ENCODE peak calls at places on chromosomes 2 and 18, in five cellular contexts. H is right lobe of liver, Y is adrenal gland, X is Peyer's patch, R is NB4. A is an unnamed sample.

GRCh38 chr2:107025869-107026380 is 140.0 kb upstream of the ST6GAL2 start:
- DNase-seq in X (no peak), R (no peak), Y (no peak), H (no peak), A (no peak)

GRCh38 chr2:187377335-187377734 is 70.7 kb downstream of the CALCRL start:
- DNase-seq in X (no peak), H (no peak), Y (no peak), R (no peak), A (no peak)

GRCh38 chr18:79905389-79905911 is 46.0 kb downstream of the SLC66A2 start:
- DNase-seq in X (peak; percentile 36), Y (no peak), R (no peak), H (no peak), A (no peak)

GRCh38 chr2:33605059-33605458 is 6.0 kb upstream of the FAM98A start:
- DNase-seq in Y (no peak), R (no peak), X (no peak), H (no peak), A (no peak)

GRCh38 chr18:11994708-11995444 is 13.6 kb downstream of the IMPA2 start:
- DNase-seq in Y (no peak), H (no peak), R (peak; percentile 40), X (no peak), A (no peak)

GRCh38 chr2:60719331-60719730 is 36.7 kb upstream of the PAPOLG start:
- DNase-seq in Y (no peak), X (no peak), H (no peak), R (no peak), A (no peak)

GRCh38 chr2:232139786-232140562 is 178.5 kb downstream of the DIS3L2 start:
- DNase-seq in X (no peak), R (no peak), Y (no peak), H (no peak), A (no peak)

GRCh38 chr2:112885503-112885897 is 25.5 kb upstream of the IL37 start:
- DNase-seq in Y (no peak), R (no peak), X (no peak), H (no peak), A (no peak)

GRCh38 chr2:239727182-239727775 is 297.9 kb downstream of the NDUFA10 start:
- DNase-seq in X (peak; percentile 37), H (no peak), R (no peak), Y (no peak), A (no peak)

GRCh38 chr2:237431372-237431771 is 17.4 kb upstream of the COL6A3 start:
- DNase-seq in X (no peak), H (no peak), Y (no peak), R (no peak), A (no peak)

GRCh38 chr2:127437781-127438726 is 19.8 kb downstream of the PROC start:
- DNase-seq in R (no peak), X (no peak), Y (no peak), H (peak; percentile 95), A (no peak)

GRCh38 chr18:37956020-37956419 is 390.4 kb upstream of the CELF4 start:
- DNase-seq in H (no peak), X (no peak), R (no peak), Y (no peak), A (no peak)

GRCh38 chr2:28348149-28348567 is 44.5 kb upstream of the FOSL2 start:
- DNase-seq in H (no peak), Y (no peak), R (no peak), X (peak; percentile 37), A (no peak)

GRCh38 chr2:239461551-239462515 is 61.0 kb upstream of the HDAC4 start:
- DNase-seq in R (no peak), H (peak; percentile 35), Y (peak; percentile 30), X (peak; percentile 29), A (no peak)

GRCh38 chr2:96865654-96866053 is 4.2 kb downstream of the SEMA4C start:
- DNase-seq in Y (no peak), X (no peak), R (no peak), H (no peak), A (no peak)

GRCh38 chr2:66523990-66524389 is 89.1 kb downstream of the MEIS1 start:
- DNase-seq in Y (no peak), R (no peak), X (no peak), H (no peak), A (no peak)

GRCh38 chr2:118800736-118801135 is 46.7 kb downstream of the EN1 start:
- DNase-seq in Y (no peak), H (no peak), X (no peak), R (no peak), A (no peak)

GRCh38 chr2:133262888-133263287 is 305.4 kb downstream of the NCKAP5 start:
- DNase-seq in H (no peak), R (no peak), X (no peak), Y (no peak), A (no peak)

GRCh38 chr2:39593439-39594393 is 72.0 kb upstream of the TMEM178A start:
- DNase-seq in R (peak; percentile 66), H (peak; percentile 46), Y (peak; percentile 58), X (no peak), A (no peak)

GRCh38 chr2:110157153-110157793 is 41.7 kb upstream of the MALL start:
- DNase-seq in R (peak; percentile 59), H (no peak), Y (peak; percentile 35), X (no peak), A (no peak)

GRCh38 chr2:11454824-11455223 is 11.1 kb downstream of the E2F6 start:
- DNase-seq in H (no peak), Y (no peak), X (no peak), R (no peak), A (no peak)

GRCh38 chr2:11456251-11456650 is 9.7 kb downstream of the E2F6 start:
- DNase-seq in H (no peak), X (no peak), R (peak; percentile 67), Y (no peak), A (no peak)

GRCh38 chr2:11459816-11460215 is 6.1 kb downstream of the E2F6 start:
- DNase-seq in H (no peak), Y (no peak), R (no peak), X (no peak), A (no peak)

GRCh38 chr2:11458753-11459152 is 7.2 kb downstream of the E2F6 start:
- DNase-seq in R (no peak), H (no peak), X (no peak), Y (no peak), A (no peak)

GRCh38 chr2:11457935-11458334 is 8.0 kb downstream of the E2F6 start:
- DNase-seq in X (no peak), Y (no peak), H (no peak), R (no peak), A (no peak)
- TF ChIP-seq POLR2A in X (no peak), Y (no peak), H (no peak), R (no peak), A (no peak)

GRCh38 chr2:43312751-43313641 is 86.6 kb upstream of the ZFP36L2 start:
- DNase-seq in H (no peak), Y (no peak), X (no peak), R (no peak), A (no peak)
- TF ChIP-seq POLR2A in H (no peak), Y (no peak), X (no peak), R (no peak), A (no peak)

GRCh38 chr2:218384975-218385374 is 2.9 kb downstream of the SLC11A1 start:
- DNase-seq in Y (no peak), X (no peak), R (no peak), H (no peak), A (no peak)

GRCh38 chr2:218383892-218384519 is 1.9 kb downstream of the SLC11A1 start:
- DNase-seq in X (no peak), R (peak; percentile 55), Y (no peak), H (no peak), A (no peak)

GRCh38 chr2:218378053-218378452 is 4.0 kb upstream of the SLC11A1 start:
- DNase-seq in R (peak; percentile 42), X (no peak), Y (no peak), H (no peak), A (no peak)

GRCh38 chr2:218382785-218383184 is 712 bp downstream of the SLC11A1 start:
- DNase-seq in R (no peak), X (no peak), Y (no peak), H (peak; percentile 47), A (no peak)

GRCh38 chr2:218381916-218382366 is at the start of gene SLC11A1:
- DNase-seq in R (no peak), H (peak; percentile 70), Y (peak; percentile 73), X (no peak), A (no peak)
- TF ChIP-seq POLR2A in R (no peak), H (peak; percentile 64), Y (peak; percentile 32), X (no peak), A (no peak)

GRCh38 chr2:235011607-235011928 is 59.8 kb downstream of the SH3BP4 start:
- DNase-seq in H (no peak), Y (no peak), R (no peak), X (no peak), A (no peak)

GRCh38 chr2:235009081-235009480 is 57.3 kb downstream of the SH3BP4 start:
- DNase-seq in Y (no peak), X (no peak), R (no peak), H (no peak), A (no peak)

GRCh38 chr2:235010117-235010729 is 58.4 kb downstream of the SH3BP4 start:
- DNase-seq in X (no peak), Y (no peak), H (no peak), R (no peak), A (no peak)

GRCh38 chr2:235008584-235009044 is 56.8 kb downstream of the SH3BP4 start:
- DNase-seq in Y (no peak), X (no peak), R (no peak), H (peak; percentile 78), A (no peak)

DNA sequence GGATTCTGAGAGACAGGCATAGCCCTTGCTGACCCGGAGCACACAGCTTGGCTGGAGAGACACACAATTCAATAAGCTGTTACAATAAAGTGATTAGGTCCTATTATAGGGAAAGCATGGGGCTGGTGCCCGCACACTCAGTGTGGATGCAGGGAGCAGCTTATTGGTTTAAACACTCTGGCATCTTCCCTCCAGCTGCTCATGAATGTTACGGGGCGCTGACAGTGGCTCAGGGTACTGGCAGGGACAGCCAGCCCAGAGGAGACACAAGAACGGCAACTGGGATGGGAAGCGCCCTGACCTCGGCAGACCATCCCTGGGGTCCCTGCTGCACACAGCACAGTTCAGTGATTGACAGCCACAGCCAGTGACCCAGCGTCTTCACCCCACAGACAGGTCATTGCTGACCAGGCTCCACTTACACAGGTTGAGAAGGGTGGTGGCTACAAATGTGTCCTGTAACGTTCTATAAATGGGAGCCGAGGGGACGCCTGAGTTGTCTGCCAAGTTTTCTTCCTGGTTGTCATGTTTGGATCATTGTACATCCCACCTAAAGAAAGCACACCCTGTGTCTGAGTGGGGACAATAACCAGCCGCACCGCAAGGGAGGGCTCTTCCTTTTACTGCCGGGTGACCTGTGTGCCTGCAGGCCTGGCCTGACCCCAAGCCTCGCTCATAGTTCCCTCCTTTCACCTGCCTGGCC is 60.3 kb downstream of the SH3BP4 start:
- DNase-seq in H (no peak), Y (no peak), X (no peak), R (no peak), A (no peak)
- TF ChIP-seq POLR2A in H (no peak), Y (no peak), X (no peak), R (no peak), A (no peak)

A was measured in GM12892.